ENCODE peak calls at places on chromosomes 2 and 18, in six cellular contexts. One of them, this sample, is unnamed.

GRCh38 chr18:57790316-57790715 is 12.8 kb downstream of the ATP8B1 start:
- DNase-seq in heart right ventricle: no peak
- DNase-seq in GM23248: no peak
- DNase-seq in PC-3: no peak
- DNase-seq in CD8-positive, alpha-beta memory T cell: no peak
- DNase-seq in A549: no peak
- DNase-seq in this sample: no peak

GRCh38 chr2:13698847-13699246 is 933.7 kb upstream of the LRATD1 start:
- DNase-seq in heart right ventricle: no peak
- DNase-seq in GM23248: no peak
- DNase-seq in PC-3: no peak
- DNase-seq in CD8-positive, alpha-beta memory T cell: no peak
- DNase-seq in A549: no peak
- DNase-seq in this sample: peak; percentile 9

GRCh38 chr2:102376052-102376591 is 20.5 kb downstream of the IL18R1 start:
- DNase-seq in heart right ventricle: no peak
- DNase-seq in GM23248: peak; percentile 6
- DNase-seq in PC-3: peak; percentile 48
- DNase-seq in CD8-positive, alpha-beta memory T cell: no peak
- DNase-seq in A549: no peak
- DNase-seq in this sample: no peak

GRCh38 chr2:204871246-204871953 is 326.1 kb downstream of the PARD3B start:
- DNase-seq in heart right ventricle: no peak
- DNase-seq in GM23248: peak; percentile 63
- DNase-seq in PC-3: peak; percentile 57
- DNase-seq in CD8-positive, alpha-beta memory T cell: peak; percentile 27
- DNase-seq in A549: peak; percentile 3
- DNase-seq in this sample: no peak

GRCh38 chr2:51581636-51582267 is 549.8 kb upstream of the NRXN1 start:
- DNase-seq in heart right ventricle: no peak
- DNase-seq in GM23248: no peak
- DNase-seq in PC-3: no peak
- DNase-seq in CD8-positive, alpha-beta memory T cell: no peak
- DNase-seq in A549: no peak
- DNase-seq in this sample: no peak

GRCh38 chr2:159542101-159542500 is 74.2 kb downstream of the BAZ2B start:
- DNase-seq in heart right ventricle: no peak
- DNase-seq in GM23248: no peak
- DNase-seq in PC-3: no peak
- DNase-seq in CD8-positive, alpha-beta memory T cell: no peak
- DNase-seq in A549: no peak
- DNase-seq in this sample: no peak

GRCh38 chr2:97699765-97700444 is 13.5 kb upstream of the ZAP70 start:
- DNase-seq in heart right ventricle: no peak
- DNase-seq in GM23248: peak; percentile 78
- DNase-seq in PC-3: peak; percentile 74
- DNase-seq in CD8-positive, alpha-beta memory T cell: peak; percentile 51
- DNase-seq in A549: peak; percentile 26
- DNase-seq in this sample: peak; percentile 85

GRCh38 chr18:29753379-29753778 is 1289.2 kb downstream of the DSC3 start:
- DNase-seq in heart right ventricle: no peak
- DNase-seq in GM23248: peak; percentile 71
- DNase-seq in PC-3: peak; percentile 43
- DNase-seq in CD8-positive, alpha-beta memory T cell: no peak
- DNase-seq in A549: no peak
- DNase-seq in this sample: no peak

GRCh38 chr2:238286551-238286950 is 1.9 kb downstream of the PER2 start:
- DNase-seq in heart right ventricle: peak; percentile 35
- DNase-seq in GM23248: peak; percentile 92
- DNase-seq in PC-3: peak; percentile 73
- DNase-seq in CD8-positive, alpha-beta memory T cell: no peak
- DNase-seq in A549: no peak
- DNase-seq in this sample: no peak

GRCh38 chr2:121698318-121698930 is 38.3 kb downstream of the NIFK start:
- DNase-seq in heart right ventricle: no peak
- DNase-seq in GM23248: no peak
- DNase-seq in PC-3: no peak
- DNase-seq in CD8-positive, alpha-beta memory T cell: no peak
- DNase-seq in A549: no peak
- DNase-seq in this sample: no peak

GRCh38 chr2:19682493-19682892 is 219.3 kb downstream of the TTC32 start:
- DNase-seq in heart right ventricle: no peak
- DNase-seq in GM23248: peak; percentile 53
- DNase-seq in PC-3: peak; percentile 89
- DNase-seq in CD8-positive, alpha-beta memory T cell: no peak
- DNase-seq in A549: peak; percentile 42
- DNase-seq in this sample: no peak

GRCh38 chr2:189022002-189022401 is 47.8 kb downstream of the COL3A1 start:
- DNase-seq in heart right ventricle: no peak
- DNase-seq in GM23248: peak; percentile 95
- DNase-seq in PC-3: peak; percentile 17
- DNase-seq in CD8-positive, alpha-beta memory T cell: no peak
- DNase-seq in A549: no peak
- DNase-seq in this sample: no peak

GRCh38 chr18:10524507-10525425 is 1.1 kb upstream of the NAPG start:
- DNase-seq in heart right ventricle: no peak
- DNase-seq in GM23248: peak; percentile 74
- DNase-seq in PC-3: peak; percentile 44
- DNase-seq in CD8-positive, alpha-beta memory T cell: no peak
- DNase-seq in A549: no peak
- DNase-seq in this sample: no peak

GRCh38 chr18:55588001-55588875 is at the start of gene TCF4:
- DNase-seq in heart right ventricle: peak; percentile 65
- DNase-seq in GM23248: peak; percentile 86
- DNase-seq in PC-3: peak; percentile 38
- DNase-seq in CD8-positive, alpha-beta memory T cell: peak; percentile 31
- DNase-seq in A549: peak; percentile 12
- DNase-seq in this sample: peak; percentile 71

GRCh38 chr2:3461781-3462492 is 57.4 kb downstream of the ADI1 start:
- DNase-seq in heart right ventricle: no peak
- DNase-seq in GM23248: peak; percentile 68
- DNase-seq in PC-3: peak; percentile 81
- DNase-seq in CD8-positive, alpha-beta memory T cell: peak; percentile 36
- DNase-seq in A549: peak; percentile 60
- DNase-seq in this sample: peak; percentile 50

GRCh38 chr2:127932199-127932877 is 46.6 kb upstream of the AMMECR1L start:
- DNase-seq in heart right ventricle: no peak
- DNase-seq in GM23248: peak; percentile 85
- DNase-seq in PC-3: peak; percentile 95
- DNase-seq in CD8-positive, alpha-beta memory T cell: no peak
- DNase-seq in A549: no peak
- DNase-seq in this sample: no peak

GRCh38 chr2:225056330-225057073 is 14.2 kb upstream of the DOCK10 start:
- DNase-seq in heart right ventricle: no peak
- DNase-seq in GM23248: peak; percentile 19
- DNase-seq in PC-3: peak; percentile 65
- DNase-seq in CD8-positive, alpha-beta memory T cell: no peak
- DNase-seq in A549: no peak
- DNase-seq in this sample: no peak

GRCh38 chr18:31778391-31778950 is 17.8 kb upstream of the SLC25A52 start:
- DNase-seq in heart right ventricle: no peak
- DNase-seq in GM23248: no peak
- DNase-seq in PC-3: no peak
- DNase-seq in CD8-positive, alpha-beta memory T cell: no peak
- DNase-seq in A549: no peak
- DNase-seq in this sample: no peak

GRCh38 chr18:34023471-34023870 is 201.2 kb downstream of the NOL4 start:
- DNase-seq in heart right ventricle: no peak
- DNase-seq in GM23248: peak; percentile 0
- DNase-seq in PC-3: no peak
- DNase-seq in CD8-positive, alpha-beta memory T cell: no peak
- DNase-seq in A549: no peak
- DNase-seq in this sample: no peak

GRCh38 chr18:49910019-49910418 is 96.7 kb upstream of the ACAA2 start:
- DNase-seq in heart right ventricle: no peak
- DNase-seq in GM23248: no peak
- DNase-seq in PC-3: no peak
- DNase-seq in CD8-positive, alpha-beta memory T cell: no peak
- DNase-seq in A549: no peak
- DNase-seq in this sample: no peak

GRCh38 chr18:49728542-49728941 is 84.8 kb downstream of the ACAA2 start:
- DNase-seq in heart right ventricle: peak; percentile 45
- DNase-seq in GM23248: peak; percentile 66
- DNase-seq in PC-3: peak; percentile 41
- DNase-seq in CD8-positive, alpha-beta memory T cell: no peak
- DNase-seq in A549: peak; percentile 21
- DNase-seq in this sample: peak; percentile 37

GRCh38 chr2:140586379-140586778 is 1544.4 kb downstream of the LRP1B start:
- DNase-seq in heart right ventricle: no peak
- DNase-seq in GM23248: peak; percentile 37
- DNase-seq in PC-3: peak; percentile 73
- DNase-seq in CD8-positive, alpha-beta memory T cell: no peak
- DNase-seq in A549: peak; percentile 27
- DNase-seq in this sample: peak; percentile 10

GRCh38 chr18:68841301-68841700 is 43.4 kb downstream of the CCDC102B start:
- DNase-seq in heart right ventricle: no peak
- DNase-seq in GM23248: no peak
- DNase-seq in PC-3: peak; percentile 46
- DNase-seq in CD8-positive, alpha-beta memory T cell: no peak
- DNase-seq in A549: no peak
- DNase-seq in this sample: no peak

GRCh38 chr2:174681099-174681982 is 82.9 kb downstream of the CHRNA1 start:
- DNase-seq in heart right ventricle: no peak
- DNase-seq in GM23248: peak; percentile 76
- DNase-seq in PC-3: no peak
- DNase-seq in CD8-positive, alpha-beta memory T cell: no peak
- DNase-seq in A549: peak; percentile 24
- DNase-seq in this sample: no peak

GRCh38 chr2:170714156-170715061 is 728 bp upstream of the SP5 start:
- DNase-seq in heart right ventricle: peak; percentile 40
- DNase-seq in GM23248: peak; percentile 22
- DNase-seq in PC-3: peak; percentile 41
- DNase-seq in CD8-positive, alpha-beta memory T cell: no peak
- DNase-seq in A549: peak; percentile 27
- DNase-seq in this sample: no peak

GRCh38 chr2:54984476-54984875 is 65.8 kb downstream of the RTN4 start:
- DNase-seq in heart right ventricle: no peak
- DNase-seq in GM23248: no peak
- DNase-seq in PC-3: peak; percentile 84
- DNase-seq in CD8-positive, alpha-beta memory T cell: no peak
- DNase-seq in A549: no peak
- DNase-seq in this sample: no peak

GRCh38 chr18:63180971-63181376 is 138.6 kb downstream of the BCL2 start:
- DNase-seq in heart right ventricle: no peak
- DNase-seq in GM23248: no peak
- DNase-seq in PC-3: no peak
- DNase-seq in CD8-positive, alpha-beta memory T cell: no peak
- DNase-seq in A549: no peak
- DNase-seq in this sample: no peak

DNA sequence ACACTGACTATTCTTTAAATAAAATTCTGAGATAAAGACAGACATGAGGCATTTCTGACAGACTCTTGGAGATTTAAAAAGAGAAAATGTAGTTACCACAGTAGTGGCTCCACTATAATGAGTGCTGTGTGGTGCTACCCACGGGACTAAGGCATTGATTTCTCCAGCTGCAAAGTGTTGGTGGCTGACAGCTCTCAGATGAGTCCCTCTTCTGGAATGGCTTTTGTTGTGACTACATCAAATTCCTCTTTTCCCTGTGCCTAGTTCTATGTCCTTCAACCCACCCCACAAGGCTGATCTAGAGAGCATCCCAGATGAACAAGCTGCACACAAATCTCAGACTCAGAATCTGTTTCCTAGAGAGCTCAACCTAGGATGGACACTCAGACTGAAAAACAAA is 884.8 kb upstream of the ZEB2 start:
- DNase-seq in heart right ventricle: no peak
- DNase-seq in GM23248: peak; percentile 6
- DNase-seq in PC-3: no peak
- DNase-seq in CD8-positive, alpha-beta memory T cell: no peak
- DNase-seq in A549: no peak
- DNase-seq in this sample: no peak
- H3K9me3 ChIP-seq in heart right ventricle: no peaks in the 10 kb centered on the region
- H3K9me3 ChIP-seq in GM23248: no peaks in the 10 kb centered on the region
- H3K9me3 ChIP-seq in PC-3: no peaks in the 10 kb centered on the region
- H3K9me3 ChIP-seq in CD8-positive, alpha-beta memory T cell: no peaks in the 10 kb centered on the region
- H3K9me3 ChIP-seq in A549: no peaks in the 10 kb centered on the region
- H3K9me3 ChIP-seq in this sample: peaks cover 2% of the 10 kb centered on the region

GRCh38 chr2:145221511-145221910 is 701.6 kb upstream of the ZEB2 start:
- DNase-seq in heart right ventricle: no peak
- DNase-seq in GM23248: no peak
- DNase-seq in PC-3: peak; percentile 55
- DNase-seq in CD8-positive, alpha-beta memory T cell: no peak
- DNase-seq in A549: no peak
- DNase-seq in this sample: no peak

GRCh38 chr2:145220496-145220895 is 700.6 kb upstream of the ZEB2 start:
- DNase-seq in heart right ventricle: no peak
- DNase-seq in GM23248: no peak
- DNase-seq in PC-3: no peak
- DNase-seq in CD8-positive, alpha-beta memory T cell: no peak
- DNase-seq in A549: no peak
- DNase-seq in this sample: no peak

GRCh38 chr2:145221032-145221431 is 701.1 kb upstream of the ZEB2 start:
- DNase-seq in heart right ventricle: no peak
- DNase-seq in GM23248: no peak
- DNase-seq in PC-3: no peak
- DNase-seq in CD8-positive, alpha-beta memory T cell: no peak
- DNase-seq in A549: no peak
- DNase-seq in this sample: no peak
- H3K9me3 ChIP-seq in heart right ventricle: no peaks in the 10 kb centered on the region
- H3K9me3 ChIP-seq in GM23248: no peaks in the 10 kb centered on the region
- H3K9me3 ChIP-seq in PC-3: no peaks in the 10 kb centered on the region
- H3K9me3 ChIP-seq in CD8-positive, alpha-beta memory T cell: no peaks in the 10 kb centered on the region
- H3K9me3 ChIP-seq in A549: no peaks in the 10 kb centered on the region
- H3K9me3 ChIP-seq in this sample: no peaks in the 10 kb centered on the region

GRCh38 chr2:35067420-35067819 is 1288.2 kb upstream of the CRIM1 start:
- DNase-seq in heart right ventricle: no peak
- DNase-seq in GM23248: no peak
- DNase-seq in PC-3: no peak
- DNase-seq in CD8-positive, alpha-beta memory T cell: no peak
- DNase-seq in A549: no peak
- DNase-seq in this sample: no peak
- H3K9me3 ChIP-seq in heart right ventricle: no peaks in the 10 kb centered on the region
- H3K9me3 ChIP-seq in GM23248: no peaks in the 10 kb centered on the region
- H3K9me3 ChIP-seq in PC-3: no peaks in the 10 kb centered on the region
- H3K9me3 ChIP-seq in CD8-positive, alpha-beta memory T cell: no peaks in the 10 kb centered on the region
- H3K9me3 ChIP-seq in A549: peaks cover 12% of the 10 kb centered on the region
- H3K9me3 ChIP-seq in this sample: no peaks in the 10 kb centered on the region

DNA sequence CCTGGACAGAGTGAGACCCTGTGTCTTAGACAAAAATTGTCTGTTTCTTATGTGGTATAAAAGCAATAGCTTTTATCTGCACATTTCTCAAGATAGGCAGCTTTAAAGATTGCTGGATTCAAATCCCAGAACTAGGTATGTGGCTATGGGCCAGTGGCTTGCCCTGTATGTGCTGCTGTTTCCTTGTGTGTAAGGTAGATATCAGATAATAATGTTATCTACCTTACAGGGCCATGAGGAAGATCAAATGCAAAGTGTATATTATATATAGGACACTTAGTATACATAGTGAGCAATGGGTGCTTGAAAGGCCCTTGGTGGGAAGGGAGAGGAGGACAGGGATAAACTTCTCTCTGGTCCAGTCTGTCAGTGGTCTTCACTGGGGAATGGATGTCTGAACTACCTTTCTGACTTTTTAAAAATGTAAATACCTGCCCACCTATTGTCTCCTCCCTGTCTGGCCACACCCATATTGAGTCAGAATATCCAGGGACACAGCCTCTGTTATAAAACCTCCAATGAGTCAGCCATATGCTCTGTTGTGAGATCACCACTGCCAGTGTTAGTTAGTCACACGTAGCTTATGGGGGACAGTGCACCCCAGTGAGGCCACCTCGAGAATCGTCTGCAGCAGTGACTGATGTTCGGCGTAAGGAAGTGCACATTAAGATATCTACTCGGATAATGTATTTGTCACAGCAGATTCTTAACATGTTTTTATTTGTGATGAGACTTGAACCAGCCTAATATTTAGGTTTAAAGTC is 383.4 kb downstream of the PTPRM start:
- DNase-seq in heart right ventricle: no peak
- DNase-seq in GM23248: peak; percentile 86
- DNase-seq in PC-3: peak; percentile 95
- DNase-seq in CD8-positive, alpha-beta memory T cell: no peak
- DNase-seq in A549: peak; percentile 66
- DNase-seq in this sample: no peak
- H3K9me3 ChIP-seq in heart right ventricle: no peaks in the 10 kb centered on the region
- H3K9me3 ChIP-seq in GM23248: no peaks in the 10 kb centered on the region
- H3K9me3 ChIP-seq in PC-3: no peaks in the 10 kb centered on the region
- H3K9me3 ChIP-seq in CD8-positive, alpha-beta memory T cell: no peaks in the 10 kb centered on the region
- H3K9me3 ChIP-seq in A549: no peaks in the 10 kb centered on the region
- H3K9me3 ChIP-seq in this sample: no peaks in the 10 kb centered on the region